ENCODE peak calls at places on chromosomes 16 and 17, in eight cellular contexts. One of them, this sample, is unnamed.

GRCh38 chr16:29821663-29822115 is 1.4 kb downstream of the MVP start:
- DNase-seq in GM04504: no peak
- DNase-seq in HAP-1: no peak
- DNase-seq in fibroblast of lung: peak
- DNase-seq in AML-193: no peak
- DNase-seq in fibroblast of the conjunctiva: peak
- DNase-seq in aorta: peak
- DNase-seq in NCI-H774: no peak
- DNase-seq in this sample: peak

GRCh38 chr17:43591750-43592562 is 45.8 kb upstream of the ETV4 start:
- DNase-seq in GM04504: peak
- DNase-seq in HAP-1: no peak
- DNase-seq in fibroblast of lung: peak
- DNase-seq in AML-193: no peak
- DNase-seq in fibroblast of the conjunctiva: no peak
- DNase-seq in aorta: peak
- DNase-seq in NCI-H774: no peak
- DNase-seq in this sample: peak

GRCh38 chr16:49592507-49593422 is 219.2 kb downstream of the C16orf78 start:
- DNase-seq in GM04504: no peak
- DNase-seq in HAP-1: peak
- DNase-seq in fibroblast of lung: peak
- DNase-seq in AML-193: peak
- DNase-seq in fibroblast of the conjunctiva: no peak
- DNase-seq in aorta: no peak
- DNase-seq in NCI-H774: no peak
- DNase-seq in this sample: peak

GRCh38 chr17:41013181-41013580 is 4.3 kb upstream of the KRTAP3-1 start:
- DNase-seq in GM04504: peak
- DNase-seq in HAP-1: no peak
- DNase-seq in fibroblast of lung: no peak
- DNase-seq in AML-193: no peak
- DNase-seq in fibroblast of the conjunctiva: no peak
- DNase-seq in aorta: no peak
- DNase-seq in NCI-H774: no peak
- DNase-seq in this sample: no peak

GRCh38 chr16:51577621-51578303 is 426.7 kb upstream of the SALL1 start:
- DNase-seq in GM04504: no peak
- DNase-seq in HAP-1: no peak
- DNase-seq in fibroblast of lung: peak
- DNase-seq in AML-193: no peak
- DNase-seq in fibroblast of the conjunctiva: peak
- DNase-seq in aorta: no peak
- DNase-seq in NCI-H774: no peak
- DNase-seq in this sample: peak

GRCh38 chr17:71689782-71690181 is 431.0 kb upstream of the SOX9 start:
- DNase-seq in GM04504: no peak
- DNase-seq in HAP-1: no peak
- DNase-seq in fibroblast of lung: no peak
- DNase-seq in AML-193: no peak
- DNase-seq in fibroblast of the conjunctiva: no peak
- DNase-seq in aorta: no peak
- DNase-seq in NCI-H774: no peak
- DNase-seq in this sample: no peak

GRCh38 chr16:30078744-30079143 is 3.0 kb downstream of the PPP4C start:
- DNase-seq in GM04504: no peak
- DNase-seq in HAP-1: no peak
- DNase-seq in fibroblast of lung: no peak
- DNase-seq in AML-193: no peak
- DNase-seq in fibroblast of the conjunctiva: no peak
- DNase-seq in aorta: no peak
- DNase-seq in NCI-H774: no peak
- DNase-seq in this sample: no peak

GRCh38 chr16:66752379-66752778 is 970 bp upstream of the DYNC1LI2 start:
- DNase-seq in GM04504: no peak
- DNase-seq in HAP-1: no peak
- DNase-seq in fibroblast of lung: no peak
- DNase-seq in AML-193: no peak
- DNase-seq in fibroblast of the conjunctiva: no peak
- DNase-seq in aorta: no peak
- DNase-seq in NCI-H774: no peak
- DNase-seq in this sample: peak

GRCh38 chr17:59462385-59462784 is 103.0 kb upstream of the DHX40 start:
- DNase-seq in GM04504: no peak
- DNase-seq in HAP-1: no peak
- DNase-seq in fibroblast of lung: no peak
- DNase-seq in AML-193: no peak
- DNase-seq in fibroblast of the conjunctiva: no peak
- DNase-seq in aorta: no peak
- DNase-seq in NCI-H774: no peak
- DNase-seq in this sample: no peak

GRCh38 chr17:80180192-80180591 is 10.4 kb downstream of the CARD14 start:
- DNase-seq in GM04504: no peak
- DNase-seq in HAP-1: no peak
- DNase-seq in fibroblast of lung: no peak
- DNase-seq in AML-193: no peak
- DNase-seq in fibroblast of the conjunctiva: no peak
- DNase-seq in aorta: no peak
- DNase-seq in NCI-H774: no peak
- DNase-seq in this sample: no peak

This sample was measured in thyroid gland.